ENCODE peak calls at places on chromosomes 4 and X, in eight cellular contexts. H, K, W, L, G, P, Z and A are unnamed samples.

GRCh38 chrX:373641-374471 is 12.9 kb downstream of the PPP2R3B start:
- DNase-seq in L (peak), H (peak), P (peak), G (no peak), W (no peak), K (peak), Z (no peak), A (peak)

GRCh38 chr4:8917321-8917811 is 45.7 kb upstream of the HMX1 start:
- DNase-seq in P (no peak), K (no peak), Z (no peak), G (no peak), W (no peak), H (no peak), L (no peak), A (no peak)

GRCh38 chr4:151184523-151185458 is 85.4 kb downstream of the RPS3A start:
- DNase-seq in P (no peak), W (no peak), G (no peak), K (no peak), H (no peak), Z (no peak), L (no peak), A (no peak)

GRCh38 chrX:63354484-63354883 is 3.4 kb upstream of the SPIN4 start:
- DNase-seq in L (no peak), Z (no peak), W (no peak), K (no peak), H (no peak), G (no peak), P (no peak), A (no peak)

GRCh38 chr4:60482921-60483351 is 717.2 kb upstream of the ADGRL3 start:
- DNase-seq in W (no peak), K (no peak), H (no peak), P (no peak), G (no peak), Z (no peak), L (no peak), A (no peak)

GRCh38 chr4:2598661-2599654 is 62.5 kb downstream of the FAM193A start:
- DNase-seq in G (no peak), K (no peak), H (no peak), P (no peak), Z (no peak), W (no peak), L (peak), A (peak)

GRCh38 chrX:9670136-9670905 is 95.3 kb downstream of the GPR143 start:
- DNase-seq in G (no peak), Z (no peak), K (no peak), W (no peak), H (no peak), P (no peak), L (no peak), A (no peak)

GRCh38 chr4:25402521-25402920 is 25.5 kb downstream of the ANAPC4 start:
- DNase-seq in G (no peak), P (no peak), H (no peak), L (no peak), Z (no peak), W (no peak), K (no peak), A (no peak)

GRCh38 chr4:40576651-40577480 is 52.8 kb downstream of the RBM47 start:
- DNase-seq in P (no peak), L (peak), G (peak), H (peak), K (peak), Z (peak), W (no peak), A (no peak)

GRCh38 chr4:55545681-55546632 is 752 bp downstream of the CLOCK start:
- DNase-seq in G (peak), W (peak), K (peak), P (peak), Z (no peak), H (peak), L (peak), A (peak)

GRCh38 chr4:4362991-4363697 is 23.8 kb upstream of the NSG1 start:
- DNase-seq in H (no peak), L (no peak), G (no peak), Z (no peak), P (no peak), K (no peak), W (no peak), A (no peak)

GRCh38 chrX:19811807-19812604 is 75.4 kb downstream of the SH3KBP1 start:
- DNase-seq in Z (no peak), W (no peak), K (no peak), G (no peak), L (no peak), H (no peak), P (no peak), A (no peak)

GRCh38 chr4:61162116-61162515 is 38.0 kb upstream of the ADGRL3 start:
- DNase-seq in G (no peak), L (no peak), K (no peak), P (no peak), Z (no peak), W (no peak), H (no peak), A (no peak)

GRCh38 chr4:10417720-10418119 is 39.5 kb downstream of the ZNF518B start:
- DNase-seq in W (no peak), Z (no peak), G (no peak), H (no peak), K (no peak), L (no peak), P (no peak), A (no peak)

GRCh38 chrX:105190252-105190853 is 30.1 kb downstream of the TEX13A start:
- DNase-seq in H (peak), W (no peak), K (peak), G (peak), Z (peak), L (peak), P (no peak), A (no peak)

GRCh38 chrX:107716045-107716684 is 59.4 kb downstream of the TSC22D3 start:
- DNase-seq in H (no peak), L (no peak), G (no peak), P (no peak), W (no peak), Z (no peak), K (peak), A (no peak)

GRCh38 chrX:40169193-40170086 is 71.7 kb upstream of the BCOR start:
- DNase-seq in Z (no peak), H (no peak), G (no peak), L (peak), P (peak), W (peak), K (peak), A (no peak)

GRCh38 chr4:185396724-185397402 is at the start of gene ANKRD37:
- DNase-seq in G (no peak), W (no peak), H (no peak), P (no peak), Z (no peak), K (no peak), L (peak), A (no peak)

GRCh38 chrX:101394372-101394771 is 3.6 kb downstream of the RPL36A start:
- DNase-seq in Z (no peak), H (no peak), K (no peak), W (no peak), G (no peak), L (no peak), P (no peak), A (no peak)

GRCh38 chr4:6732441-6733357 is 16.7 kb downstream of the BLOC1S4 start:
- DNase-seq in W (no peak), H (peak), L (no peak), G (peak), K (no peak), Z (no peak), P (no peak), A (no peak)

GRCh38 chr4:26873391-26874026 is 12.9 kb downstream of the STIM2 start:
- DNase-seq in Z (no peak), K (peak), W (no peak), L (no peak), H (no peak), G (no peak), P (peak), A (no peak)

GRCh38 chr4:85761803-85762202 is 286.9 kb downstream of the ARHGAP24 start:
- DNase-seq in H (no peak), P (no peak), G (peak), L (no peak), K (no peak), Z (no peak), W (no peak), A (no peak)

GRCh38 chrX:133994576-133994975 is 9.2 kb upstream of the GPC3 start:
- DNase-seq in L (no peak), K (no peak), Z (no peak), G (no peak), W (no peak), P (no peak), H (no peak), A (no peak)

GRCh38 chr4:2484993-2485392 is 16.1 kb downstream of the RNF4 start:
- DNase-seq in K (peak), G (peak), H (no peak), Z (no peak), W (no peak), P (peak), L (peak), A (peak)

GRCh38 chr4:37976991-37977470 is 16.8 kb downstream of the PTTG2 start:
- DNase-seq in P (peak), K (peak), H (peak), L (peak), Z (no peak), G (peak), W (peak), A (peak)

GRCh38 chr4:2592572-2592971 is 56.1 kb downstream of the FAM193A start:
- DNase-seq in P (no peak), L (no peak), G (no peak), Z (no peak), W (no peak), K (no peak), H (no peak), A (no peak)

GRCh38 chr4:1052231-1052671 is 40.8 kb downstream of the FGFRL1 start:
- DNase-seq in Z (no peak), P (no peak), W (no peak), H (no peak), K (no peak), G (no peak), L (no peak), A (no peak)

GRCh38 chrX:138986235-138986634 is 274.7 kb upstream of the FGF13 start:
- DNase-seq in H (no peak), Z (no peak), W (no peak), G (no peak), P (no peak), L (no peak), K (no peak), A (no peak)

GRCh38 chr4:185529413-185529812 is 5.9 kb downstream of the PDLIM3 start:
- DNase-seq in P (no peak), W (no peak), L (no peak), H (no peak), Z (no peak), G (no peak), K (no peak), A (no peak)

GRCh38 chrX:137600769-137601168 is 34.8 kb downstream of the ZIC3 start:
- DNase-seq in H (no peak), K (no peak), W (no peak), G (no peak), P (no peak), L (no peak), Z (no peak), A (no peak)

GRCh38 chrX:118496763-118497079 is 1.1 kb downstream of the DOCK11 start:
- DNase-seq in W (no peak), L (no peak), P (no peak), Z (no peak), G (no peak), K (no peak), H (no peak), A (no peak)

GRCh38 chr4:144179152-144179739 is 38.7 kb upstream of the GYPA start:
- DNase-seq in G (no peak), L (no peak), H (no peak), Z (no peak), P (no peak), K (no peak), W (no peak), A (no peak)